ENCODE peak calls at places on chromosomes 13 and 19, in ten cellular contexts. V is right lobe of liver, Z is cardiac muscle cell, U is breast epithelium, C is A549, D is tibial nerve, M is keratinocyte, R is lung, S is colonic mucosa, J is left ventricle myocardium inferior. G is an unnamed sample. For H3K4me1, the result is how much of the 10 kb centered on the place peaks cover.

GRCh38 chr19:32800757-32801156 is 68.8 kb downstream of the SLC7A9 start:
- DNase-seq in R (no peak), D (no peak), U (no peak), J (no peak), C (no peak), M (no peak), V (no peak), S (no peak), Z (no peak), G (no peak)

GRCh38 chr13:98202026-98202425 is 25.0 kb upstream of the RNF113B start:
- DNase-seq in U (no peak), M (no peak), C (no peak), V (peak), J (no peak), R (no peak), S (peak), Z (no peak), D (no peak), G (no peak)

GRCh38 chr13:114015608-114016295 is 41.9 kb upstream of the C13orf46 start:
- DNase-seq in V (no peak), C (no peak), J (no peak), U (no peak), Z (peak), M (peak), S (peak), D (peak), R (no peak), G (no peak)

GRCh38 chr13:41962994-41963393 is 2.1 kb upstream of the VWA8 start:
- DNase-seq in C (no peak), M (peak), J (no peak), S (no peak), V (no peak), R (no peak), U (no peak), Z (no peak), D (no peak), G (no peak)

GRCh38 chr13:49225358-49226042 is 5.4 kb downstream of the MLNR start:
- DNase-seq in J (no peak), C (no peak), S (no peak), V (no peak), M (no peak), U (no peak), Z (peak), D (no peak), R (no peak), G (no peak)

GRCh38 chr13:97506511-97506910 is 72.5 kb downstream of the RAP2A start:
- DNase-seq in U (no peak), D (no peak), S (no peak), Z (peak), V (no peak), M (no peak), C (no peak), J (no peak), R (no peak), G (no peak)

GRCh38 chr19:44741841-44742352 is 6.6 kb upstream of the BCL3 start:
- DNase-seq in U (peak), S (peak), J (peak), D (peak), M (peak), R (peak), V (peak), C (peak), Z (peak), G (peak)

GRCh38 chr19:37869766-37870340 is 36.5 kb downstream of the WDR87 start:
- DNase-seq in D (no peak), J (no peak), M (no peak), C (no peak), Z (no peak), S (no peak), V (no peak), R (no peak), U (no peak), G (no peak)

GRCh38 chr19:39363909-39364457 is 21.8 kb downstream of the SAMD4B start:
- DNase-seq in S (no peak), J (peak), D (peak), R (no peak), Z (peak), V (no peak), U (no peak), M (no peak), C (no peak), G (no peak)

DNA sequence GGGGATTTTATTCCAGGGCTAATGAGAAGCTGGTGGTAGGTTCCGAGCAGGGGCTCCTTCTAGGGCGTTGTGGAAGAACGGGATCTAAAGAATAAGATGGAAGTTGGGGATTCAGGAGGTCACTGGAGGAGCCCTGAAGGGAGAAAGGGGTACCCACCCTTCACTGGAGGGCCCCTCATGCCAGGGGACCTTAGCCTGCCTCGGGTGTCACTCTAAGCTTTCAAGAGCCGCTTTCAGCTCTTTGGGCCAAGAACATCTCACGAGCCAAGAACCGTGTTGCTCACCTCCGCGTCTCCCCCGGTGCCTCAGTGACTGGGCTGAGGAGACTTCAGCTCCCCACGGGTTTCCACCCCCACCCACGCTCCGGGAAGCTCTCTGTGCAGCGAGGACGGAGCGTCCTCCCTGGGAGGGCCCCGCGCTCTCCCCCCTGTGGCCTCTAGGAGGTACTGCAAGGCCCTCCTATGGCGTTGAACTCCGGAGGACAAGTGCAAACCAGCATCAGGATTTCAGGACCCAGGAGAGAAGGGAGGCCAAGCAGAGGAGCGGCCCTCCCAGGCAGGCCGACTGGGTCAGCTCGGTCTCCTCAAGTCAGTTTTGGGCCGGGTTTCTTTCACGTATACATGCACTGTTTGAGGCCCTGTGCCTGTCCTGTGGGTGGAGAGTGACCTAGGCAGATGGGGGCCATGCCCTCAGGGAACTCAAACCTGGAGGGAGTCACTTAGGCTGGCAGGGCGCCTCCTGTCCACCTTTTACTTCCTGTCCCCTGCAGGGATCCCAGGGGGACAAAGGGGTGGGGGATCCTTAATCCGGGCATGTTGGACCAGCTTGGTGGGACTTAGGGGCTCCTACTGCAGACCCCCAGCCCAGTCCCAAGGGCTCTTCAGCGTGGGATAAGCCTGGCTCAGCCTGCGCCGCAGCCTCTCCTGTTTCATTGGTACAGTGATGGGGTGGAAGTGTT is 5.1 kb upstream of the KRTDAP start:
- DNase-seq in J (peak), U (peak), R (peak), M (no peak), Z (peak), V (peak), S (peak), D (no peak), C (peak), G (peak)
- TF ChIP-seq CTCF in J (peak), U (peak), R (peak), M (peak), Z (peak), V (peak), S (peak), D (peak), C (peak), G (peak)

DNA sequence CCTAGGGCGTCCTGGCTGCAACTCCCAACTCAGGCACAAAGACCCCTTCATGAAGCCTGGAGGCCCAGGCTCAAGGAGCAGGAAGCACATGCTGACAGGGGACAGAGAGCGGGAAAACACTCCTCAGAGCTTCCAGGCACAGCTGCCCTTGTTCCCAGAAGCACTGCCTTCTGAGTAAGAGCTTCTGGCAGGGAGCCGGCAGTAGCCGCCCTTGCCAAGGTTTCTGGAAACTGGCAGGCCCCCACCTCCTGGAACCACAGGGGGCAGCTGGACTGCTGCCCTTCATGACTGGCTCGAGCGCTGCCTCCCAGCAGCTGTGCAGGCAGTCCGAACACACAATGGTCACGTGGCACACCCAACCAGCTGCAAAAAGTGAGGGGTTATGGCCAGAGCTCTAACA is 33.6 kb upstream of the EPHX3 start:
- DNase-seq in S (peak), D (peak), V (peak), Z (peak), J (peak), M (no peak), R (peak), C (no peak), U (peak), G (peak)
- H3K27ac ChIP-seq in S (peak), D (peak), V (peak), Z (peak), J (peak), M (no peak), R (peak), C (peak), U (peak), G (peak)

DNA sequence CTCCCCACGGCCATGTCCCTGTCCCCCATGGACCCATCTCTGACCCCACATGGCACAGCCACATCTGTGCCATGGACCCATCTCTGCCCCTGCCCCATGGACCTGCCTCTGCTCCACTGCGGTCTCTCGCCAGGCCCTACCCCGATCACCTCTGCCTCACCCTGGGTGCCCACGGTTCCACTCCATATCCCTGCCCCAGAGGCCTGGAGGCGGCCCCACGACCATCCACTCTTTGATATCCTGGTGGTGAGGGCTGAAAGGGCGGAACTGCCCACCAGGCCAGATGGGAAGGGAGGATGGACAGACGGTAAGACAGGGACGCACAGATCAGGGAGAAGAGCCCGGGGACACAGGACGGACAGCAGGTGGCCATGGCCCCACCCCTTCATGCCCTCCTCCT is 327 bp downstream of the PTGER1 start:
- DNase-seq in V (no peak), D (no peak), M (no peak), Z (no peak), R (no peak), C (no peak), S (no peak), U (no peak), J (no peak), G (no peak)
- H3K4me1 ChIP-seq in V (under half), D (under half), M (under half), Z (under half), R (under half), C (under half), S (under half), U (under half), J (half or more), G (under half)

GRCh38 chr13:21676611-21677021 is 5.7 kb downstream of the FGF9 start:
- DNase-seq in R (no peak), M (no peak), S (peak), J (no peak), Z (no peak), C (no peak), U (no peak), D (no peak), V (no peak), G (no peak)
- TF ChIP-seq CTCF in R (no peak), M (peak), S (no peak), J (peak), Z (no peak), C (no peak), U (no peak), D (no peak), V (no peak), G (no peak)

G was measured in pancreas.